ENCODE peak calls at places on chromosomes 1 and 21, in five cellular contexts. I is NCI-H1105 treated with DMSO at 0.1 percent for 48 hours, D is skeletal muscle cell, C is left ventricle myocardium inferior, A is amygdala. L is an unnamed sample.

GRCh38 chr1:198560093-198560638 is 19.7 kb upstream of the ATP6V1G3 start:
- DNase-seq in I (peak; percentile 95), D (no peak), C (no peak), A (no peak), L (peak; percentile 6)

GRCh38 chr1:159756397-159756796 is 24.4 kb upstream of the DUSP23 start:
- DNase-seq in I (no peak), D (no peak), C (no peak), A (no peak), L (no peak)

GRCh38 chr1:34176830-34177613 is at the start of gene C1orf94:
- DNase-seq in I (no peak), D (no peak), C (no peak), A (peak; percentile 7), L (no peak)

GRCh38 chr21:45376459-45377324 is 28.3 kb upstream of the COL18A1 start:
- DNase-seq in I (no peak), D (no peak), C (peak; percentile 17), A (no peak), L (no peak)

GRCh38 chr1:226655251-226656163 is 83.6 kb downstream of the ITPKB start:
- DNase-seq in I (peak; percentile 52), D (no peak), C (peak; percentile 18), A (no peak), L (peak; percentile 93)

GRCh38 chr1:67582625-67583461 is 102.2 kb upstream of the GADD45A start:
- DNase-seq in I (no peak), D (no peak), C (no peak), A (no peak), L (no peak)

GRCh38 chr1:55015731-55016620 is 17.2 kb downstream of the BSND start:
- DNase-seq in I (no peak), D (no peak), C (no peak), A (no peak), L (no peak)

GRCh38 chr1:205812271-205812877 is 624 bp downstream of the SLC41A1 start:
- DNase-seq in I (peak; percentile 22), D (no peak), C (no peak), A (peak; percentile 47), L (peak; percentile 42)

GRCh38 chr1:21669287-21670058 is at the start of gene RAP1GAP:
- DNase-seq in I (peak; percentile 24), D (no peak), C (no peak), A (peak; percentile 49), L (peak; percentile 45)

GRCh38 chr1:111281411-111281810 is 9.2 kb upstream of the CHIA start:
- DNase-seq in I (peak; percentile 20), D (no peak), C (no peak), A (no peak), L (no peak)

L was measured in NCI-H146.